ENCODE peak calls at places on chromosomes 6 and 20, in nine cellular contexts. R, H, S, F, P, K, I, J and U are unnamed samples.

GRCh38 chr6:148231572-148231971 is 111.1 kb upstream of the SASH1 start:
- DNase-seq in R (no peak), H (no peak), S (no peak), F (no peak), P (no peak), K (peak; percentile 76), I (no peak), J (no peak), U (no peak)

GRCh38 chr20:48448601-48449384 is 379.0 kb downstream of the PREX1 start:
- DNase-seq in R (no peak), H (no peak), S (no peak), F (no peak), P (peak; percentile 31), K (no peak), I (no peak), J (no peak), U (no peak)

GRCh38 chr6:85641916-85642773 is 541 bp downstream of the SYNCRIP start:
- DNase-seq in R (peak; percentile 66), H (peak; percentile 36), S (peak; percentile 80), F (peak; percentile 88), P (peak; percentile 49), K (no peak), I (peak; percentile 73), J (peak; percentile 48), U (peak; percentile 75)

GRCh38 chr6:11702039-11702795 is 76.4 kb downstream of the ADTRP start:
- DNase-seq in R (no peak), H (no peak), S (no peak), F (no peak), P (no peak), K (no peak), I (no peak), J (no peak), U (no peak)

GRCh38 chr20:2195614-2196013 is 94.0 kb downstream of the STK35 start:
- DNase-seq in R (no peak), H (no peak), S (no peak), F (no peak), P (no peak), K (no peak), I (no peak), J (no peak), U (no peak)

GRCh38 chr6:37776546-37776945 is 43.0 kb upstream of the ZFAND3 start:
- DNase-seq in R (no peak), H (no peak), S (no peak), F (no peak), P (no peak), K (no peak), I (no peak), J (no peak), U (no peak)

GRCh38 chr20:23637282-23638221 is at the start of gene CST3:
- DNase-seq in R (peak; percentile 94), H (no peak), S (peak; percentile 96), F (peak; percentile 94), P (peak; percentile 83), K (no peak), I (peak; percentile 85), J (peak; percentile 91), U (peak; percentile 93)

GRCh38 chr6:113412589-113413367 is 444.4 kb upstream of the MARCKS start:
- DNase-seq in R (no peak), H (no peak), S (no peak), F (no peak), P (no peak), K (no peak), I (no peak), J (no peak), U (no peak)

GRCh38 chr6:91167846-91168245 is 581.0 kb upstream of the MAP3K7 start:
- DNase-seq in R (no peak), H (no peak), S (no peak), F (no peak), P (no peak), K (no peak), I (no peak), J (no peak), U (no peak)

GRCh38 chr20:9066196-9066595 is 2.7 kb upstream of the PLCB4 start:
- DNase-seq in R (no peak), H (no peak), S (no peak), F (no peak), P (no peak), K (no peak), I (no peak), J (no peak), U (no peak)

GRCh38 chr20:58702859-58703648 is 10.5 kb downstream of the NPEPL1 start:
- DNase-seq in R (peak; percentile 8), H (no peak), S (no peak), F (no peak), P (no peak), K (no peak), I (no peak), J (no peak), U (no peak)

GRCh38 chr6:36120539-36120938 is 9.8 kb upstream of the MAPK13 start:
- DNase-seq in R (no peak), H (peak; percentile 63), S (no peak), F (no peak), P (peak; percentile 24), K (no peak), I (no peak), J (peak; percentile 39), U (peak; percentile 82)

GRCh38 chr20:32252189-32252588 is 25.3 kb upstream of the KIF3B start:
- DNase-seq in R (no peak), H (no peak), S (no peak), F (no peak), P (no peak), K (no peak), I (no peak), J (no peak), U (no peak)

GRCh38 chr6:41696788-41697187 is 38.6 kb downstream of the TFEB start:
- DNase-seq in R (no peak), H (no peak), S (no peak), F (no peak), P (no peak), K (no peak), I (no peak), J (no peak), U (no peak)

DNA sequence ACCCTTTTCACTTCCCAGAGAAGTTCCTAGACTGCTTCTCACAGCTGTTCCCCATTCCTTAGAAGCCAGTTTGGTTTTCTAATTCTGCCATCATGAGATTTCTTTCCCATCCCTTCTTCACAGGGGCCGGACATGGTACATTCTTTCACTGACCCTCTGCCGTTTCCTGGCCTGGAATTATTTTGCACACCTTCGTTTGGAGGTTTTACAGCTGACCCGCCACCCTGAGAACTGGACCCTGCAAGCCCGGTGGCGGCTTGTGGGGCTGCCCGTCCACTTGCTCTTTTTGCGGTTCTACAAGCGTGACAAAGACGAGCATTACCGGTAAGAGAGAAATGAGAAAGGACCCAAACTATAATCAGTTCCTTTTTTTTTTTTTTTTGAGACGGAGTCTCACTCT is 4.2 kb downstream of the C6orf136 start:
- DNase-seq in R (no peak), H (no peak), S (no peak), F (no peak), P (no peak), K (no peak), I (no peak), J (no peak), U (no peak)
- H3K36me3 ChIP-seq in R (no peaks in the 10 kb centered on the region), H (peaks cover 39% of the 10 kb centered on the region), S (peaks cover 67% of the 10 kb centered on the region), F (peaks cover 54% of the 10 kb centered on the region), P (peaks cover 27% of the 10 kb centered on the region), K (peaks cover 19% of the 10 kb centered on the region), I (peaks cover 49% of the 10 kb centered on the region), J (peaks cover 65% of the 10 kb centered on the region), U (no peaks in the 10 kb centered on the region)

DNA sequence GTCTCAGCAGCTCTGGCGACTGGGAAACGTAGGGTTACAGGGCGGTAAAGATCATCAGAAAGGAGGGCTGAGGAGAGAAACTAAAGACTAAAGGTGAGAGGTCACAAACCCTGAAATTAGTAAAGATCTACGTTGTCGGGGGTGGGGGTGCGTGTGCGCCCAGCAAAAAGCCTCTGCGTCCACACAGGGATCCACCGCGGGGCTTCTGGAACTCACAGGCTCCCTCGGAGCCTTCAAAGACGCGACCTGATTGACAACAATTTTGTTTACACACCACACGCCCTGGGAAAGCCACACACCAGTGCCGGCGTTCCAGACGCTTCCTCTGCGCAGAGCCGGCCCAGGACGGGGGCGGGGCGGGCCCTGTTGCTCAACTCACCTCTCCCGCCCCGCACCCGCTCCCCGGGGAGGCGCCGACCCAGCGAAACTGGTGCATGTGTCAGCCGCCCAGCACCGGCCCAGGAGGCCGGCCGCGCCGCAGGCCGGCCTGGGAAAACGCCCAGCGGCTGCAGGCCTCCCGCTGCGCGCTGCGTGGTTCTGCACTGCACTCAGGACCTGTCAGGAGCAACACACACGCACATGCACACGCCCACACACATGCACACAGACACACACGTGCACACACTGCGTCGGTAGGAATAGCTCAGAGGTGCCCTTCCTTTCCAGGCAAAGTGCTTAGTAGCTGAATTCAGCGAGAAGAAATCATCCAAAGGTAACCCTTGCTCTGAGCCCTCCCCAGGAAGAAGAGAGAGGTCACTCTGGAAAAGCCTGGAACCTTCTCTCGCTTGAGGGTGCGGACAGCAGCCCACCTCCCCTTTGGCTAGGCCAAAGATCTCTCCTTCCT is 57.2 kb upstream of the ARID1B start:
- DNase-seq in R (peak; percentile 95), H (peak; percentile 35), S (peak; percentile 98), F (peak; percentile 97), P (peak; percentile 97), K (peak; percentile 70), I (peak; percentile 8), J (peak; percentile 97), U (peak; percentile 98)
- H3K4me3 ChIP-seq in R (peak overlapping the region; percentile 26), H (peak overlapping the region; percentile 57), S (peak overlapping the region; percentile 52), F (peak overlapping the region; percentile 50), P (peak overlapping the region; percentile 6), K (peak overlapping the region; percentile 28), I (no peak overlapping the region), J (peak overlapping the region; percentile 41), U (no peak overlapping the region)

GRCh38 chr6:56475736-56476457 is 166.8 kb downstream of the DST start:
- DNase-seq in R (no peak), H (no peak), S (no peak), F (no peak), P (no peak), K (no peak), I (peak; percentile 54), J (peak; percentile 58), U (no peak)

GRCh38 chr6:56479381-56479780 is 163.3 kb downstream of the DST start:
- DNase-seq in R (no peak), H (no peak), S (no peak), F (no peak), P (no peak), K (no peak), I (no peak), J (no peak), U (no peak)

GRCh38 chr6:56480246-56480645 is 162.4 kb downstream of the DST start:
- DNase-seq in R (no peak), H (no peak), S (no peak), F (no peak), P (no peak), K (no peak), I (no peak), J (no peak), U (no peak)

GRCh38 chr6:56477241-56477640 is 165.4 kb downstream of the DST start:
- DNase-seq in R (no peak), H (no peak), S (no peak), F (no peak), P (no peak), K (no peak), I (no peak), J (no peak), U (no peak)

GRCh38 chr6:56478202-56478601 is 164.5 kb downstream of the DST start:
- DNase-seq in R (no peak), H (no peak), S (no peak), F (no peak), P (no peak), K (no peak), I (no peak), J (no peak), U (no peak)
- H3K36me3 ChIP-seq in R (no peaks in the 10 kb centered on the region), H (no peaks in the 10 kb centered on the region), S (peaks cover 78% of the 10 kb centered on the region), F (peaks cover 71% of the 10 kb centered on the region), P (no peaks in the 10 kb centered on the region), K (peaks cover 15% of the 10 kb centered on the region), I (peaks cover 31% of the 10 kb centered on the region), J (peaks cover 85% of the 10 kb centered on the region), U (no peaks in the 10 kb centered on the region)

GRCh38 chr6:28208180-28208659 is 16.9 kb upstream of the ZSCAN9 start:
- DNase-seq in R (no peak), H (no peak), S (no peak), F (no peak), P (no peak), K (no peak), I (peak; percentile 17), J (no peak), U (no peak)
- H3K4me3 ChIP-seq in R (no peak overlapping the region), H (no peak overlapping the region), S (peak overlapping the region; percentile 27), F (peak overlapping the region; percentile 45), P (no peak overlapping the region), K (peak overlapping the region; percentile 18), I (peak overlapping the region; percentile 30), J (peak overlapping the region; percentile 28), U (no peak overlapping the region)